ENCODE peak calls at places on chromosome 9, in four cellular contexts. V is GM12865, J is body of pancreas, C is heart left ventricle. L is an unnamed sample.

GRCh38 chr9:686381-686813 is 155.1 kb upstream of the DMRT1 start:
- DNase-seq in J (no peak), C (no peak), V (no peak), L (no peak)

GRCh38 chr9:101727621-101728524 is 10.6 kb downstream of the GRIN3A start:
- DNase-seq in C (no peak), J (peak; percentile 19), V (peak; percentile 48), L (peak; percentile 24)

GRCh38 chr9:94912700-94913249 is 186.3 kb downstream of the AOPEP start:
- DNase-seq in V (no peak), C (no peak), J (peak; percentile 42), L (no peak)

GRCh38 chr9:26301046-26301445 is 591.6 kb downstream of the CAAP1 start:
- DNase-seq in V (no peak), J (no peak), C (no peak), L (no peak)

GRCh38 chr9:114677418-114677817 is 4.6 kb downstream of the TEX48 start:
- DNase-seq in C (no peak), J (peak; percentile 41), V (no peak), L (peak; percentile 23)

GRCh38 chr9:129408535-129409215 is 212.2 kb downstream of the C9orf50 start:
- DNase-seq in V (no peak), J (peak; percentile 63), C (peak; percentile 69), L (no peak)

GRCh38 chr9:130336885-130337284 is 71.3 kb downstream of the HMCN2 start:
- DNase-seq in V (no peak), C (no peak), J (no peak), L (no peak)

GRCh38 chr9:757246-757881 is 84.1 kb upstream of the DMRT1 start:
- DNase-seq in J (peak; percentile 46), V (peak; percentile 46), C (no peak), L (no peak)

GRCh38 chr9:95085861-95086563 is 231.5 kb downstream of the FANCC start:
- DNase-seq in V (no peak), C (no peak), J (peak; percentile 88), L (no peak)

GRCh38 chr9:24245988-24246387 is 299.7 kb downstream of the IZUMO3 start:
- DNase-seq in J (no peak), C (no peak), V (peak; percentile 7), L (peak; percentile 19)

GRCh38 chr9:33125441-33125840 is 41.7 kb downstream of the B4GALT1 start:
- DNase-seq in C (no peak), V (no peak), J (no peak), L (no peak)

GRCh38 chr9:5688109-5688508 is 59.2 kb downstream of the RIC1 start:
- DNase-seq in J (no peak), C (no peak), V (peak; percentile 18), L (no peak)

GRCh38 chr9:3708751-3709150 is 182.9 kb upstream of the RFX3 start:
- DNase-seq in V (no peak), C (no peak), J (peak; percentile 46), L (no peak)

GRCh38 chr9:111029260-111029659 is 9.0 kb downstream of the LPAR1 start:
- DNase-seq in C (no peak), V (peak; percentile 65), J (no peak), L (peak; percentile 70)

GRCh38 chr9:93020785-93021670 is 37.5 kb upstream of the SUSD3 start:
- DNase-seq in V (no peak), J (no peak), C (no peak), L (no peak)

GRCh38 chr9:83059417-83059816 is 3.5 kb downstream of the RASEF start:
- DNase-seq in V (no peak), C (no peak), J (peak; percentile 23), L (no peak)

GRCh38 chr9:83060557-83060956 is 2.4 kb downstream of the RASEF start:
- DNase-seq in V (no peak), C (no peak), J (peak; percentile 71), L (no peak)

GRCh38 chr9:83061036-83061435 is 1.9 kb downstream of the RASEF start:
- DNase-seq in V (no peak), C (no peak), J (no peak), L (no peak)

GRCh38 chr9:83062653-83063527 is at the start of gene RASEF:
- DNase-seq in C (peak; percentile 57), V (no peak), J (peak; percentile 92), L (no peak)

GRCh38 chr9:83062011-83062652 is 810 bp downstream of the RASEF start:
- DNase-seq in J (peak; percentile 92), V (no peak), C (no peak), L (no peak)
- H3K4me3 ChIP-seq in J (peak overlapping the region; percentile 59), V (no peak overlapping the region), C (peak overlapping the region; percentile 36), L (peak overlapping the region; percentile 7)

DNA sequence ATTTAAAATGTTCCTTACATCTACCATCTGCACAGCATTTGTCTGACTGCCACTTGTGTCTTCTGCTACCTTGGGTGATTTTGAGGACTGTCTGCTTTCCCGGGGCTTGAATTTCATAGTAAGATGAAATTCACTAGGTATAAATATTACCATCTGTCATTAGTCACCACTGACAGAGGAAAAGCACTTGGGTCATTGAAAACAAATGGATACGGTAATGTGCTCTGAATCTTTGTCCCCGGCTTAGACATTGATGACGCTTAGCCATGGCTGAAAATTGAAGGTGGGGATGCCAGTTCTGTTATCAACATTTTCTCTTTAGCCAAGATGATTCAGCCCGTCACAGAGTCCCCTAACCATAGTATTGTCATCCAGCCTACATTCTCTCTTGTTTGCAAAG is 30.1 kb downstream of the SNX30 start:
- DNase-seq in V (no peak), J (no peak), C (no peak), L (no peak)
- H3K4me3 ChIP-seq in V (no peak overlapping the region), J (no peak overlapping the region), C (no peak overlapping the region), L (no peak overlapping the region)

GRCh38 chr9:116152941-116153764 is 438 bp upstream of the PAPPA start:
- DNase-seq in J (no peak), V (no peak), C (no peak), L (no peak)
- H3K4me3 ChIP-seq in J (no peak overlapping the region), V (no peak overlapping the region), C (peak overlapping the region; percentile 43), L (no peak overlapping the region)

DNA sequence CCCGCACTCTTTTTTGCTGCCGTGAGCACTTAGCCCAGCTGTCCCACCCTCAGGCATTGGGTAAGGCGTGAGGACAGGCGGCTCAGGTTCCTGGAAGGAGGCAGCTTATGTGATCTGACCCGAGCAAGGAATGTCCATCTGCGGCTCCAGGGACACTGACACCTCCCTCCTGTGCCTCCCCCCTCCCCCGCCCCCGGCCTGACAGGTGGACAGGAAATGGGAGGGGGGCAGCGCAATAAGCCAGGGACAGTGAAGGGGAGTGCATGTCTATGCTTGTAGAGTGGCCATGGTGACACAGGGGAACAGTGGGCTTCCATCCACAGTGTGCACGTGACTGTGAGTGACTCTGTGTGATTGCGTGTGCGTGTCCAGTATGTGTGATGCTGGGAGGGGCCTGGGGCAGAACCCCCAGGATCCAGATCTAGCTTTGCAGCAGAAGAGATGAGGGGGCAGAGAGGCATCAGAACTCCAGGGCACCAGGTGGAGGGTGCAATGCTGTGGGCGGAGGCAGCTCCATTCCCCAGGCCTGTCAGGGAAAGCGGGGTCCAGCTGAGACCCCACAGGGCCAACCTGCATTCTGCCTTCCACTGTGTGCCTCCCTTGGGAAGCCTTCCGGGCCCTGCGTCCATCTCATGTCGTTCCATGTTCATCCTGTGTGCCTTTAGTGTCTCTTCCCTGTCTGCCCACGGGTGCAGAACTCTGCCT is 30.5 kb downstream of the CNTFR start:
- DNase-seq in J (no peak), V (no peak), C (no peak), L (no peak)
- H3K4me3 ChIP-seq in J (no peak overlapping the region), V (no peak overlapping the region), C (no peak overlapping the region), L (no peak overlapping the region)

GRCh38 chr9:7212101-7212500 is 454.3 kb downstream of the KDM4C start:
- DNase-seq in C (no peak), J (no peak), V (no peak), L (no peak)
- H3K4me3 ChIP-seq in C (no peak overlapping the region), J (no peak overlapping the region), V (no peak overlapping the region), L (no peak overlapping the region)

GRCh38 chr9:38319496-38320173 is 72.9 kb upstream of the ALDH1B1 start:
- DNase-seq in C (no peak), J (no peak), V (no peak), L (no peak)
- H3K4me3 ChIP-seq in C (no peak overlapping the region), J (no peak overlapping the region), V (no peak overlapping the region), L (no peak overlapping the region)